ENCODE peak calls at places on chromosomes 11 and 22, in ten cellular contexts. D is spleen, I is RWPE2, G is GM23338, P is astrocyte, A is cardiac muscle cell, Y is tibial artery, R is PC-9, C is upper lobe of right lung, N is pancreas. W is an unnamed sample.

GRCh38 chr11:8019671-8020597 is 32.8 kb downstream of the EIF3F start:
- DNase-seq in I (no peak), A (peak; percentile 36), P (peak; percentile 19), C (peak; percentile 63), D (no peak), G (peak; percentile 34), N (no peak), R (no peak), Y (no peak), W (peak; percentile 36)

GRCh38 chr22:29816128-29816527 is 21.9 kb downstream of the ASCC2 start:
- DNase-seq in N (peak; percentile 29), Y (no peak), A (no peak), P (no peak), C (no peak), I (no peak), D (no peak), G (no peak), R (no peak), W (peak; percentile 51)

GRCh38 chr11:94027210-94027609 is 6.1 kb downstream of the HEPHL1 start:
- DNase-seq in Y (no peak), D (no peak), R (no peak), G (no peak), P (no peak), A (no peak), I (no peak), C (no peak), N (no peak), W (no peak)

GRCh38 chr11:35237860-35238715 is 99.1 kb downstream of the CD44 start:
- DNase-seq in D (no peak), G (peak; percentile 96), Y (no peak), N (no peak), I (no peak), R (no peak), A (peak; percentile 75), P (no peak), C (no peak), W (peak; percentile 78)

GRCh38 chr22:32998373-32998772 is 59.8 kb downstream of the SYN3 start:
- DNase-seq in G (no peak), Y (no peak), C (no peak), R (no peak), P (no peak), N (no peak), I (no peak), D (no peak), A (no peak), W (no peak)

GRCh38 chr11:45179686-45180085 is 33.2 kb downstream of the PRDM11 start:
- DNase-seq in R (no peak), D (no peak), C (no peak), G (no peak), N (no peak), A (no peak), P (no peak), Y (no peak), I (no peak), W (no peak)

GRCh38 chr22:38657248-38657909 is 941 bp downstream of the CBY1 start:
- DNase-seq in I (no peak), Y (no peak), R (peak; percentile 47), P (no peak), D (peak; percentile 77), G (peak; percentile 72), N (peak; percentile 35), C (no peak), A (peak; percentile 29), W (peak; percentile 27)

GRCh38 chr11:80621871-80622270 is 1181.0 kb upstream of the TENM4 start:
- DNase-seq in G (no peak), Y (no peak), C (no peak), N (no peak), A (no peak), I (no peak), R (peak; percentile 5), P (no peak), D (no peak), W (no peak)

GRCh38 chr22:36391648-36392047 is 3.9 kb upstream of the MYH9 start:
- DNase-seq in Y (no peak), A (no peak), N (no peak), P (no peak), C (no peak), D (no peak), R (no peak), I (no peak), G (no peak), W (no peak)

GRCh38 chr11:23364076-23364475 is 503.8 kb upstream of the CCDC179 start:
- DNase-seq in C (no peak), A (no peak), P (no peak), G (no peak), D (no peak), R (no peak), Y (no peak), N (no peak), I (no peak), W (no peak)

GRCh38 chr11:126518996-126519351 is 163.5 kb downstream of the ST3GAL4 start:
- DNase-seq in A (no peak), N (no peak), P (no peak), C (peak; percentile 41), G (no peak), I (no peak), D (peak; percentile 52), Y (no peak), R (no peak), W (no peak)

GRCh38 chr11:43547900-43548381 is 132.6 kb upstream of the HSD17B12 start:
- DNase-seq in R (no peak), G (peak; percentile 72), C (no peak), P (no peak), N (peak; percentile 45), I (no peak), D (no peak), Y (no peak), A (peak; percentile 19), W (peak; percentile 64)

GRCh38 chr11:37861671-37862070 is 1263.6 kb upstream of the RAG2 start:
- DNase-seq in I (no peak), N (no peak), P (no peak), Y (no peak), D (no peak), G (no peak), A (no peak), C (no peak), R (no peak), W (no peak)

GRCh38 chr11:37857726-37858125 is 1259.7 kb upstream of the RAG2 start:
- DNase-seq in N (no peak), D (no peak), C (no peak), Y (no peak), R (no peak), G (peak; percentile 1), A (no peak), I (no peak), P (no peak), W (no peak)

DNA sequence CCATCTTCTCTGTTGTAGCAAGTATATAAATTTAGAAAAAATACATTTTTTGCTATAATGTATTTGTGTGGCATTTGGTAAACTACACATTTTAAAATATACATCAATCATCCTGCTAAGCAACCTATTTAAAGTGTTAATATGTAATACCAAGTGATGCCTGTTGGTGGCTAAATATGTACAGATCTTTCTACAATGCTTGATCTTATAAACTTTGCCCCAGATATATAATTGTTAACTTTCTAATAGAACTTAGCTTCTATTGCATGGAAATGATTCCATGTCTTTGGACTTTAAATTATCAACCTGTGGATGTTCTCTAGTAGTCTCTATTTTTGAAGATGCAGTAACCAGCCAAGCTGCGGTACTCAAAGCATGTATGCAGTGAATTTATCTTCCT is 1260.4 kb upstream of the RAG2 start:
- DNase-seq in N (no peak), Y (no peak), G (no peak), R (no peak), I (no peak), P (no peak), D (no peak), C (no peak), A (no peak), W (no peak)
- TF ChIP-seq CTCF in N (no peak), Y (no peak), G (peak; percentile 28), R (peak; percentile 63), I (peak; percentile 22), P (peak; percentile 10), D (no peak), C (no peak), A (peak; percentile 9), W (no peak)

DNA sequence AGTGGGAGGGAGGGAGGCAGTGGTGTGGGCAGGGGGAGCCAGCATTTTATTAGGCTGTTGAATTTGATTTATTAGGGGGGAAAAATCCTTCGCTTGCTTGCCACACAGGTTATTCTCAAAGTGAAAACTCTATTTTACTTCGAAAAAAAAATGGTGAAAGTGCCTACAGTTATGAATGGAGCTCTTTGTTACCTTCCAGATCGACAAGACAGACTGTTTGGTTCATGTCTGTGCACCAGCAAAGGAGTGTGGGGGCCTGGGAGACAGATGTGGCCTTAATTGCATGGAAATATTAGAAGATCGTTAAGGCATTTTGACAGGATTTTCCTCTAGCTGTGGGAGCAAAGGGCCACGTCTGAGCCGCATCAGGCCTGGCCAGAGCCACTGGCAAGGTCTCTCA is 45.7 kb downstream of the FLI1 start:
- DNase-seq in R (no peak), G (no peak), C (no peak), D (no peak), P (no peak), A (no peak), Y (no peak), N (no peak), I (no peak), W (no peak)
- H3K4me1 ChIP-seq in R (no peaks in the 10 kb centered on the region), G (peaks cover 23% of the 10 kb centered on the region), C (peaks cover 39% of the 10 kb centered on the region), D (peaks cover 86% of the 10 kb centered on the region), P (no peaks in the 10 kb centered on the region), A (peaks cover 6% of the 10 kb centered on the region), Y (no peaks in the 10 kb centered on the region), N (no peaks in the 10 kb centered on the region), I (no peaks in the 10 kb centered on the region), W (peaks cover 10% of the 10 kb centered on the region)

GRCh38 chr22:46139895-46140350 is 10.4 kb upstream of the PPARA start:
- DNase-seq in A (no peak), N (peak; percentile 70), I (no peak), D (peak; percentile 67), G (no peak), C (no peak), P (no peak), Y (no peak), R (no peak), W (peak; percentile 87)
- TF ChIP-seq CTCF in A (no peak), N (no peak), I (no peak), D (no peak), G (no peak), C (no peak), P (no peak), Y (no peak), R (no peak), W (no peak)

GRCh38 chr11:96215826-96216225 is 127.2 kb downstream of the MAML2 start:
- DNase-seq in C (no peak), D (no peak), P (no peak), R (no peak), Y (no peak), I (no peak), G (no peak), A (no peak), N (no peak), W (no peak)

GRCh38 chr11:96218013-96218412 is 125.0 kb downstream of the MAML2 start:
- DNase-seq in I (no peak), N (no peak), P (no peak), G (no peak), D (no peak), Y (no peak), C (no peak), A (no peak), R (no peak), W (no peak)

GRCh38 chr11:96215094-96215782 is 127.8 kb downstream of the MAML2 start:
- DNase-seq in R (no peak), I (no peak), P (peak; percentile 66), C (no peak), N (no peak), Y (no peak), G (no peak), D (peak; percentile 87), A (no peak), W (no peak)

GRCh38 chr11:96218901-96219300 is 124.1 kb downstream of the MAML2 start:
- DNase-seq in D (no peak), C (no peak), P (no peak), A (no peak), R (no peak), G (no peak), I (no peak), Y (no peak), N (no peak), W (no peak)

GRCh38 chr11:96217206-96217605 is 125.8 kb downstream of the MAML2 start:
- DNase-seq in G (no peak), D (no peak), Y (no peak), N (no peak), C (no peak), P (no peak), I (no peak), R (no peak), A (no peak), W (no peak)
- H3K4me1 ChIP-seq in G (peaks cover 25% of the 10 kb centered on the region), D (peaks cover 77% of the 10 kb centered on the region), Y (peaks cover 100% of the 10 kb centered on the region), N (peaks cover 3% of the 10 kb centered on the region), C (peaks cover 83% of the 10 kb centered on the region), P (peaks cover 42% of the 10 kb centered on the region), I (peaks cover 35% of the 10 kb centered on the region), R (peaks cover 45% of the 10 kb centered on the region), A (peaks cover 56% of the 10 kb centered on the region), W (no peaks in the 10 kb centered on the region)